ENCODE peak calls at places on chromosome 15, in six cellular contexts. Z, K, M, L, A and I are unnamed samples. For H3K9me3, the result is how much of the 10 kb centered on the place peaks cover.

GRCh38 chr15:92109485-92109884 is 256.0 kb downstream of the SLCO3A1 start:
- DNase-seq in Z (no peak), K (no peak), M (no peak), L (no peak), A (no peak), I (no peak)

GRCh38 chr15:68285243-68285980 is 7.9 kb downstream of the FEM1B start:
- DNase-seq in Z (no peak), K (no peak), M (no peak), L (no peak), A (no peak), I (no peak)

GRCh38 chr15:62850791-62851291 is 191.7 kb upstream of the TPM1 start:
- DNase-seq in Z (no peak), K (no peak), M (no peak), L (peak), A (no peak), I (no peak)

GRCh38 chr15:26665950-26666921 is 106.6 kb downstream of the GABRB3 start:
- DNase-seq in Z (no peak), K (no peak), M (no peak), L (no peak), A (no peak), I (no peak)

GRCh38 chr15:57586661-57587404 is 4.9 kb upstream of the MYZAP start:
- DNase-seq in Z (no peak), K (no peak), M (no peak), L (no peak), A (no peak), I (no peak)

GRCh38 chr15:84979651-84980050 is 2.0 kb upstream of the PDE8A start:
- DNase-seq in Z (no peak), K (no peak), M (no peak), L (no peak), A (no peak), I (peak)

GRCh38 chr15:51403072-51403878 is 61.8 kb downstream of the GLDN start:
- DNase-seq in Z (no peak), K (no peak), M (no peak), L (peak), A (no peak), I (no peak)

GRCh38 chr15:48507416-48508065 is 138.0 kb downstream of the FBN1 start:
- DNase-seq in Z (no peak), K (no peak), M (no peak), L (peak), A (no peak), I (peak)

GRCh38 chr15:63473999-63474809 is 30.2 kb upstream of the USP3 start:
- DNase-seq in Z (peak), K (peak), M (peak), L (no peak), A (no peak), I (no peak)

GRCh38 chr15:25171856-25172687 is 217.3 kb downstream of the SNRPN start:
- DNase-seq in Z (no peak), K (no peak), M (no peak), L (no peak), A (peak), I (peak)
- H3K9me3 ChIP-seq in Z (under half), K (under half), M (under half), L (under half), A (under half), I (under half)

DNA sequence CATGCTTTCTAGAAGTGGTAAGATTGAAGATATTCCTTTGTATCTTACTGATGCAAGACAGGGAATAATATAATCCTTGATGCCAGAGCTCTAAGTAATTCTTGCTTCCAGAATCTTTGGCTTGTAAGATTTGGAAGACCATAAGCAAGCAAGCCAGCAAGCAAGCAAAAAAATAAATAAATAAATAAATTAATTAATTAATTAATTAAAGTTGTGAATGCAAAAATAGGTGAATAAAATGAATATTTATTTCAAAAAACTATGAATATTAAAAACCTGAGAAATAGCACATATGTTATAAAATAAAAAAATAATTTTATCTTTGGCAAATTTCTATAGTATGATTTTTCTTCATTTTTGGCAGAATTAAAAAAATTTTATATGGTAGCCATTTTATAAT is 750.2 kb upstream of the ARRDC4 start:
- DNase-seq in Z (no peak), K (no peak), M (no peak), L (no peak), A (no peak), I (no peak)
- H3K9me3 ChIP-seq in Z (under half), K (under half), M (under half), L (under half), A (under half), I (under half)

DNA sequence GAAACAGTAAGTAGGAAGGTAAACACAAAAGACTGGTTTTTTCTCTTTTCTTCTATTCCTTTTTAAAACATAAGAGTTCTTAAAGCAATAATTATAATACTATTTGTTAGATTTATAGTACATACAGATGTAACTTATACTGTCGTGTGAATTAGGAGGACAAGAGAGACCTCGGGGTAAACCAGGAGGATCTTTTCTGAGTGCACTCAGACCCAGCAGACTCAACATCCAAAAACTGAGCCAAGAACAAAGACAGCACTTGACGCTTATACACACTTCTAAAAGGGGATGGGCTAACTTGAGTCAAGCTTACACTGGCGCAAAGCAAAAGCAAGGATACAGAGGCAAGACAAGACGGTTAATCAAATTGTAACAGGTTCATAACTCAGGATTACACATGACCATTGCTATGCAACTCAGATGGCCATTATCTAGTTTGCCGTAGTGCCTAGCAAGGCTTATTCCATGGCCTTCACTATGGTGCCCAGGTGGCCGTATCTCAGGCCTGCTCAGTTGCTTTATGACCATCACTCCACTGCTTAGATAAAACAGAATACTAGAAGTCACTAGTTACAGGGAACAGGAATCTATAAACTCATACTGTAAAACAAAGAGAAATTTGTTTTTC is 18.6 kb downstream of the MTHFS start:
- DNase-seq in Z (no peak), K (no peak), M (no peak), L (no peak), A (no peak), I (no peak)
- H3K9me3 ChIP-seq in Z (under half), K (under half), M (under half), L (under half), A (under half), I (under half)

GRCh38 chr15:46617507-46617906 is 982.7 kb downstream of the SQOR start:
- DNase-seq in Z (no peak), K (no peak), M (no peak), L (no peak), A (no peak), I (no peak)
- H3K9me3 ChIP-seq in Z (under half), K (under half), M (under half), L (under half), A (under half), I (under half)

GRCh38 chr15:27855137-27855536 is 244.0 kb downstream of the OCA2 start:
- DNase-seq in Z (no peak), K (no peak), M (no peak), L (no peak), A (no peak), I (no peak)
- H3K9me3 ChIP-seq in Z (under half), K (under half), M (under half), L (under half), A (under half), I (under half)

GRCh38 chr15:65804252-65804931 is 12.3 kb upstream of the DENND4A start:
- DNase-seq in Z (no peak), K (no peak), M (no peak), L (no peak), A (no peak), I (no peak)

GRCh38 chr15:65801229-65801813 is 9.2 kb upstream of the DENND4A start:
- DNase-seq in Z (no peak), K (no peak), M (no peak), L (no peak), A (no peak), I (no peak)

GRCh38 chr15:65805019-65805738 is 13.1 kb upstream of the DENND4A start:
- DNase-seq in Z (no peak), K (no peak), M (no peak), L (peak), A (no peak), I (no peak)

GRCh38 chr15:65811835-65812234 is 19.7 kb upstream of the DENND4A start:
- DNase-seq in Z (no peak), K (no peak), M (no peak), L (no peak), A (no peak), I (no peak)

DNA sequence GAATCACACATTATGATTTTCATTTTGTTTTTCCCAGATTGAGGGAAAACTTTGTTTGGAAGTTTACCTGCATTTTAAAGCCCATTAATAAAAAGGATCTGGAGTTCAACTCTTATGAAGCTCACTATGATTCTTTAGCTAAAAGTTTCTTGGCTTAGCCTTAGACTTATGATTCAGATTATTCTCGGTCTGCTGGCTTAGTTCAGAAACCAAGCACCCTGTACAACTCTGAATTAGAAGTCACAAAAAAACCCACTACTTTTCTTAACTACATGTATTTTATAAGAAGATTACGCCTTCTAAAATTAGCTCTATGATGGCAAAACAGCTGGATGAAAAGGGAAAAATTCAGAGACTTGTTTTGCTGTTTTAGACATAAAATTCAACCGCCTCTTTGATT is 14.3 kb upstream of the DENND4A start:
- DNase-seq in Z (no peak), K (no peak), M (no peak), L (no peak), A (no peak), I (no peak)
- H3K9me3 ChIP-seq in Z (under half), K (under half), M (under half), L (under half), A (under half), I (under half)